ENCODE peak calls at places on chromosomes 12 and 14, in four cellular contexts. K is mesendoderm, I is IMR-90, P is H1. Q is an unnamed sample.

GRCh38 chr12:122963928-122964240 is 2.4 kb downstream of the ABCB9 start:
- DNase-seq in K (no peak), I (peak; percentile 59), P (no peak), Q (peak; percentile 26)

GRCh38 chr12:45839917-45840316 is 110.4 kb downstream of the ARID2 start:
- DNase-seq in K (no peak), I (no peak), P (no peak), Q (no peak)

GRCh38 chr12:52305921-52306705 is 14.8 kb upstream of the KRT81 start:
- DNase-seq in K (peak; percentile 20), I (no peak), P (no peak), Q (no peak)

GRCh38 chr12:79408665-79409064 is 282.1 kb downstream of the PAWR start:
- DNase-seq in K (no peak), I (no peak), P (no peak), Q (no peak)

GRCh38 chr12:49764126-49764525 is 22.8 kb downstream of the TMBIM6 start:
- DNase-seq in K (no peak), I (no peak), P (no peak), Q (no peak)

GRCh38 chr14:33393155-33393894 is 454.6 kb downstream of the NPAS3 start:
- DNase-seq in K (no peak), I (no peak), P (no peak), Q (no peak)

GRCh38 chr14:51453869-51454268 is 197.8 kb upstream of the FRMD6 start:
- DNase-seq in K (no peak), I (no peak), P (no peak), Q (no peak)

GRCh38 chr14:71214241-71214640 is 307.0 kb downstream of the PCNX1 start:
- DNase-seq in K (no peak), I (no peak), P (no peak), Q (no peak)

GRCh38 chr14:67908061-67908767 is 88.6 kb downstream of the RAD51B start:
- DNase-seq in K (no peak), I (peak; percentile 53), P (no peak), Q (no peak)

GRCh38 chr12:44717612-44718011 is 158.5 kb downstream of the NELL2 start:
- DNase-seq in K (no peak), I (no peak), P (no peak), Q (no peak)

GRCh38 chr12:93060666-93061413 is 131.7 kb upstream of the EEA1 start:
- DNase-seq in K (peak; percentile 91), I (peak; percentile 57), P (no peak), Q (no peak)
- H3K9ac ChIP-seq in K (no peak overlapping the region), I (no peak overlapping the region), P (no peak overlapping the region), Q (no peak overlapping the region)

DNA sequence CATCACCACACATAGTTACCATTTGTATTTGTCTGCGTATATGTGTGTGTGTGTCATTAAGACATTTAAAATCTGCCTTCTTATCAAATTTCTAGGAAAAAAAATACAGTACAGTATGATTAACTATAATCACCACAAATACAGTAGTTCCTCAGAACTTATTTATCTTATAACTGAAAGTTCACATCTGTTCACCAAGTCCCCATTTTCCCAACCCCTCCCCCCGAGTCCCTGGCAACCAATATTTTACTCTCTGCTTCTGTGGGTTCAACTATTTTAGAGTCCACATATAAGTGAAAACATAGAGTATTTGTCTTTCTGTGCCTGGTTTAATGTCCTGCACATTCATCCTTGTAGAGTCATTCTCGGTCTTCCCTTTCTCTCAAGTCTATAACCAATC is 12.3 kb downstream of the CAPS2 start:
- DNase-seq in K (no peak), I (no peak), P (no peak), Q (no peak)
- H4K5ac ChIP-seq in K (no peak overlapping the region), I (no peak overlapping the region), P (no peak overlapping the region), Q (no peak overlapping the region)

DNA sequence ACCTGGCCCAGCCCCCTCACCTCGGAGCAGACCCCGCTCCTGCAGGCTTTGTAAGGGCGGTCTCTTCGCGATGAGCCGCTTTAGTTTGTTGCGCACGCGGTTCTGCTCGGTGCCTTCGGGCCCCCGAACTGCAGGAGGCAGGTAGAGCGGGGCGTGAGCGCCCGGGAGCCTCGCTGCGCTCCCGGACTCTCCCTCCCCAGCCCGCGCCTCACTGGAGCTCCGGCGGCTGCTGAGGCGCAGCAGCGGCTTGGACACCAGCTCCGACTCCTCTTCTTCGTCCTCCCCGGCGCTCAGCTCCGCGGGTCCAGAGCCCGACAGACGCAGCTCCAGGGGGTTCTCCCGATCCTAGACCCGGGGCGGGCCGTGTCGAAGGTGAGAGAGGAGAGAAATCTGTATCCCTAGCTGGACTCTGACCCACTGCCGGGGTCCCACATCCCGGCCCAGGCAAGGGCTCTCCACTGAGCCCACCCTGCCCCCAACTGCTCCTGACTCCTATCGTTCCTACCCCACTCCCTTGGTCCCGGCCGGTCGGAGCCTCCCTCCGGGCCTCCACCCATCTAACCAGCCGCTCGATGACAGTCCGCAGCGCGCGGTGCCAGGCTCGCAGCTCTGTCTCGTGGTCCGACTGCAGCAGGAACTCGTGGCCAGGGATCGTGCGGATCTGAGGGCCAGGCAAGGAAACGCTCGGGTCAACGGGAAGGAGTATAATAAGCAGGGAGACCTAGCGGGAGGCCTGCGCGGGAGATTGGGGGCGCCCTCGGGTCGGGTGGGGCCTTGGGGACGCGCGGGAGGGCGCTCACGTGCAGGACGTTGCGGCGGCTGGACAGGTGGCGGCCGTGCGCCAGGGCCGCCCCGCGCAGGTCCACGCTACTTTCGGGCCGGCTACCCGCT is 4.2 kb downstream of the ARHGAP9 start:
- DNase-seq in K (no peak), I (no peak), P (no peak), Q (peak; percentile 63)
- H3K9ac ChIP-seq in K (peak overlapping the region; percentile 33), I (no peak overlapping the region), P (no peak overlapping the region), Q (no peak overlapping the region)

DNA sequence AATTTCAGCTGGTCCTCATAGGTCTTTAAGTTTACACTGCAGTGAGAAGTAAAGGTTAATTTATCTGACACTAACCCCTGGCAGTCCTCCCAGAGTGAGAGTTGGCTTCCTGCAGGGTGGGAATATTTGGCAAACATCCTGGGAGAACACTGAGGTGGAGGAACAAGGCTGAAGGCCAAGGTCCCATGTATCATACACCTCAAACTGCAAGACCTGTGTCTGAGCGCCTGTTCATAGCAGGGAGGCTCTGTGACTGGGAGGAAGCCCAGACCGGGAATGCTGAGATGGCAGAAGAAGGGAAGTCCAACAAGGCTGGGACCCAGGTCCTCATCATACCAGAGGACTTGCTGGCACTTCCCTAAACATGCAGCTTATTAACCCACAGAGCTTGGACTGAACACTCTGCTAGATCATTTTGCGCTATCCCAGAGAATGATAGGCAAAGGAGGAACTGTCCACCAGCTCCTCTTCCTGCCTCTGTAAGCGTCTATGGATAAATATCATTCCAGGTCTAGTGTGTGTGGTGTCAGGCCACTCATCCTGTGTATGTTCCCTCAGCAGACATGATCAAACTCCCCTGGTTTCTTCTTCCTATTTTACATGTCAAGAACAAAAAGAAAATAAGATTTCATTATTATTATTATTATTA is 199.6 kb upstream of the CNOT2 start:
- DNase-seq in K (no peak), I (no peak), P (no peak), Q (no peak)
- H4K5ac ChIP-seq in K (no peak overlapping the region), I (no peak overlapping the region), P (no peak overlapping the region), Q (no peak overlapping the region)

GRCh38 chr12:125720961-125721360 is 655.7 kb downstream of the AACS start:
- DNase-seq in K (no peak), I (no peak), P (no peak), Q (no peak)
- H3K9ac ChIP-seq in K (no peak overlapping the region), I (no peak overlapping the region), P (no peak overlapping the region), Q (no peak overlapping the region)

GRCh38 chr12:27964123-27964522 is 8.4 kb downstream of the PTHLH start:
- DNase-seq in K (no peak), I (peak; percentile 42), P (no peak), Q (no peak)

GRCh38 chr12:27966870-27967269 is 5.7 kb downstream of the PTHLH start:
- DNase-seq in K (peak; percentile 89), I (peak; percentile 99), P (no peak), Q (no peak)

GRCh38 chr12:27965411-27965810 is 7.1 kb downstream of the PTHLH start:
- DNase-seq in K (peak; percentile 57), I (peak; percentile 63), P (no peak), Q (no peak)

GRCh38 chr12:27967551-27968054 is 4.9 kb downstream of the PTHLH start:
- DNase-seq in K (no peak), I (peak; percentile 29), P (no peak), Q (no peak)

GRCh38 chr12:27965966-27966365 is 6.6 kb downstream of the PTHLH start:
- DNase-seq in K (no peak), I (peak; percentile 63), P (no peak), Q (no peak)
- H4K5ac ChIP-seq in K (no peak overlapping the region), I (no peak overlapping the region), P (no peak overlapping the region), Q (no peak overlapping the region)

GRCh38 chr14:96393292-96393691 is 1.4 kb downstream of the AK7 start:
- DNase-seq in K (no peak), I (no peak), P (no peak), Q (no peak)
- H3K9ac ChIP-seq in K (no peak overlapping the region), I (no peak overlapping the region), P (no peak overlapping the region), Q (no peak overlapping the region)

DNA sequence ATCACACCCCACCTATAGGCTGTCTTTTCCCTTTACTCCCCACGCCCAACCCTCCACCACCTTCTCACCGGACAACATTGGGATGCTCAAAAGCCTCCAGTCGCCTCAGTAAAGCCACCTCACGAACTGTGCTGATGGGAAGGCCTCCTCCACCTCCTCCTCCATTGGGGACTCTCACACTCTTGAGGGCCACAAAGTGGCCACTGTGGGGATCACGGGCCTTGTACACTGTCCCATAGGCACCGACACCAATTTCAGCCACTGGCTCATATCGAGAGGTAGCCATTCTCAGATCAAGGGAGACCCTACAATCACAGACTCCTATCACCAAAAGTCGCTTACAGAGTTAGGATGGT is 700 bp downstream of the CDK4 start:
- DNase-seq in K (no peak), I (no peak), P (no peak), Q (no peak)
- H4K5ac ChIP-seq in K (no peak overlapping the region), I (peak overlapping the region; percentile 59), P (peak overlapping the region; percentile 30), Q (peak overlapping the region; percentile 44)

Q was measured in H9.